ENCODE peak calls at places on chromosome 17, in nine cellular contexts. M is pulmonary artery endothelial cell, K is EL, P is lower leg skin, T is A549, L is GM04503, W is posterior cingulate gyrus, C is NCI-H1092 treated with DMSO at 0.1 percent for 48 hours, E is NCI-H2081. R is an unnamed sample.

GRCh38 chr17:45171338-45172231 is 9.9 kb downstream of the HEXIM2 start:
- DNase-seq in M (no peak), K (peak), P (peak), T (peak), L (no peak), W (no peak), C (no peak), E (no peak), R (no peak)

GRCh38 chr17:40958086-40958953 is 8.4 kb downstream of the KRT39 start:
- DNase-seq in M (no peak), K (no peak), P (no peak), T (no peak), L (no peak), W (no peak), C (no peak), E (no peak), R (no peak)

GRCh38 chr17:76076100-76076764 is 1.7 kb downstream of the GALR2 start:
- DNase-seq in M (no peak), K (no peak), P (no peak), T (no peak), L (no peak), W (no peak), C (no peak), E (no peak), R (no peak)

GRCh38 chr17:21278304-21279197 is 6.0 kb upstream of the MAP2K3 start:
- DNase-seq in M (no peak), K (no peak), P (peak), T (no peak), L (no peak), W (no peak), C (no peak), E (no peak), R (no peak)

GRCh38 chr17:80568246-80568645 is 23.6 kb downstream of the RPTOR start:
- DNase-seq in M (no peak), K (no peak), P (no peak), T (no peak), L (no peak), W (no peak), C (no peak), E (no peak), R (no peak)

GRCh38 chr17:16872836-16873653 is 98.9 kb downstream of the TNFRSF13B start:
- DNase-seq in M (no peak), K (peak), P (no peak), T (peak), L (no peak), W (no peak), C (no peak), E (peak), R (no peak)

GRCh38 chr17:42953669-42954068 is 10.6 kb downstream of the AARSD1 start:
- DNase-seq in M (no peak), K (no peak), P (no peak), T (no peak), L (no peak), W (no peak), C (no peak), E (no peak), R (no peak)

GRCh38 chr17:79008666-79009387 is 737 bp downstream of the CANT1 start:
- DNase-seq in M (no peak), K (no peak), P (no peak), T (no peak), L (no peak), W (no peak), C (no peak), E (no peak), R (no peak)

GRCh38 chr17:80836971-80837481 is 154.6 kb upstream of the CHMP6 start:
- DNase-seq in M (no peak), K (no peak), P (no peak), T (no peak), L (no peak), W (no peak), C (peak), E (peak), R (no peak)

GRCh38 chr17:22514767-22515320 is 822.5 kb downstream of the KCNJ18 start:
- DNase-seq in M (no peak), K (no peak), P (no peak), T (no peak), L (no peak), W (no peak), C (no peak), E (no peak), R (no peak)

GRCh38 chr17:29582767-29583166 is 6.7 kb downstream of the GIT1 start:
- DNase-seq in M (no peak), K (no peak), P (no peak), T (no peak), L (no peak), W (peak), C (no peak), E (no peak), R (no peak)

GRCh38 chr17:35467824-35468223 is 19.3 kb upstream of the SLFN13 start:
- DNase-seq in M (no peak), K (no peak), P (no peak), T (no peak), L (no peak), W (no peak), C (no peak), E (no peak), R (no peak)

GRCh38 chr17:48336986-48337385 is 93.0 kb downstream of the SKAP1 start:
- DNase-seq in M (no peak), K (no peak), P (no peak), T (no peak), L (no peak), W (no peak), C (no peak), E (no peak), R (no peak)

GRCh38 chr17:21369395-21369794 is 6.8 kb upstream of the KCNJ12 start:
- DNase-seq in M (no peak), K (no peak), P (no peak), T (no peak), L (no peak), W (no peak), C (no peak), E (no peak), R (no peak)

GRCh38 chr17:80303824-80304223 is 43.2 kb downstream of the RNF213 start:
- DNase-seq in M (no peak), K (no peak), P (no peak), T (peak), L (no peak), W (no peak), C (no peak), E (no peak), R (no peak)

GRCh38 chr17:58233547-58233946 is 4.8 kb upstream of the LPO start:
- DNase-seq in M (no peak), K (no peak), P (no peak), T (no peak), L (no peak), W (no peak), C (no peak), E (no peak), R (no peak)

GRCh38 chr17:73613271-73613941 is 30.8 kb downstream of the SDK2 start:
- DNase-seq in M (no peak), K (no peak), P (no peak), T (no peak), L (no peak), W (no peak), C (no peak), E (no peak), R (no peak)

GRCh38 chr17:39094607-39095308 is 56.7 kb downstream of the PLXDC1 start:
- DNase-seq in M (no peak), K (no peak), P (no peak), T (no peak), L (no peak), W (no peak), C (no peak), E (no peak), R (no peak)

GRCh38 chr17:61412860-61413653 is 13.4 kb downstream of the TBX2 start:
- DNase-seq in M (no peak), K (no peak), P (no peak), T (peak), L (no peak), W (no peak), C (no peak), E (no peak), R (no peak)

GRCh38 chr17:8384801-8385335 is 1.9 kb upstream of the RPL26 start:
- DNase-seq in M (peak), K (peak), P (no peak), T (peak), L (peak), W (no peak), C (no peak), E (no peak), R (no peak)

GRCh38 chr17:75839942-75840778 is 4.0 kb downstream of the UNC13D start:
- DNase-seq in M (no peak), K (no peak), P (no peak), T (no peak), L (no peak), W (no peak), C (no peak), E (no peak), R (no peak)

GRCh38 chr17:51630101-51630671 is 369.8 kb downstream of the UTP18 start:
- DNase-seq in M (no peak), K (no peak), P (no peak), T (no peak), L (no peak), W (no peak), C (no peak), E (peak), R (no peak)

GRCh38 chr17:49595328-49595727 is 19.7 kb downstream of the NXPH3 start:
- DNase-seq in M (no peak), K (no peak), P (no peak), T (no peak), L (no peak), W (no peak), C (no peak), E (no peak), R (no peak)

GRCh38 chr17:73514146-73514863 is 129.9 kb downstream of the SDK2 start:
- DNase-seq in M (no peak), K (no peak), P (no peak), T (no peak), L (no peak), W (no peak), C (no peak), E (no peak), R (no peak)

GRCh38 chr17:82594571-82594970 is 53.7 kb downstream of the WDR45B start:
- DNase-seq in M (no peak), K (no peak), P (no peak), T (no peak), L (no peak), W (no peak), C (no peak), E (no peak), R (no peak)

GRCh38 chr17:76469991-76470739 is 2.8 kb downstream of the AANAT start:
- DNase-seq in M (no peak), K (no peak), P (no peak), T (no peak), L (no peak), W (no peak), C (no peak), E (no peak), R (no peak)

GRCh38 chr17:39000021-39000601 is 32.9 kb upstream of the FBXO47 start:
- DNase-seq in M (no peak), K (peak), P (no peak), T (no peak), L (no peak), W (no peak), C (no peak), E (no peak), R (no peak)

GRCh38 chr17:63700528-63701441 is 860 bp upstream of the LIMD2 start:
- DNase-seq in M (no peak), K (peak), P (no peak), T (no peak), L (no peak), W (peak), C (peak), E (peak), R (no peak)

GRCh38 chr17:81652901-81653771 is 3.2 kb downstream of the PDE6G start:
- DNase-seq in M (no peak), K (no peak), P (no peak), T (no peak), L (no peak), W (no peak), C (no peak), E (no peak), R (no peak)

GRCh38 chr17:33895491-33895890 is 359.6 kb upstream of the CCL2 start:
- DNase-seq in M (no peak), K (no peak), P (no peak), T (no peak), L (no peak), W (no peak), C (no peak), E (no peak), R (no peak)

GRCh38 chr17:44598932-44599297 is 41.6 kb downstream of the FZD2 start:
- DNase-seq in M (no peak), K (no peak), P (no peak), T (no peak), L (no peak), W (no peak), C (no peak), E (no peak), R (no peak)

GRCh38 chr17:41101586-41102259 is at the start of gene KRTAP4-16:
- DNase-seq in M (no peak), K (no peak), P (no peak), T (no peak), L (no peak), W (no peak), C (no peak), E (no peak), R (no peak)

GRCh38 chr17:77145635-77146632 is 5.2 kb downstream of the SEC14L1 start:
- DNase-seq in M (no peak), K (peak), P (peak), T (no peak), L (peak), W (no peak), C (no peak), E (peak), R (no peak)

GRCh38 chr17:8147141-8147804 is 4.9 kb downstream of the PER1 start:
- DNase-seq in M (no peak), K (no peak), P (no peak), T (no peak), L (no peak), W (no peak), C (no peak), E (no peak), R (no peak)

R was measured in SK-N-MC.